ENCODE peak calls at places on chromosomes 13 and 19, in five cellular contexts. E is astrocyte of the cerebellum, Q is PC-3, J is choroid plexus epithelial cell, N is cardiac muscle cell. O is an unnamed sample.

GRCh38 chr13:106466691-106467405 is 68.6 kb downstream of the EFNB2 start:
- DNase-seq in E (no peak), Q (no peak), J (peak; percentile 77), N (no peak), O (no peak)

GRCh38 chr19:35060160-35060855 is 18.8 kb downstream of the HPN start:
- DNase-seq in E (no peak), Q (no peak), J (no peak), N (no peak), O (no peak)

GRCh38 chr13:103100795-103101194 is 34.6 kb upstream of the SLC10A2 start:
- DNase-seq in E (no peak), Q (no peak), J (no peak), N (no peak), O (no peak)

GRCh38 chr19:30085394-30085793 is 143.4 kb downstream of the URI1 start:
- DNase-seq in E (no peak), Q (no peak), J (no peak), N (peak; percentile 11), O (no peak)

GRCh38 chr13:75135325-75135825 is 346.6 kb downstream of the TBC1D4 start:
- DNase-seq in E (peak; percentile 95), Q (peak; percentile 77), J (peak; percentile 98), N (peak; percentile 97), O (peak; percentile 74)

GRCh38 chr19:15178629-15179308 is 22.0 kb downstream of the NOTCH3 start:
- DNase-seq in E (no peak), Q (no peak), J (no peak), N (no peak), O (no peak)

GRCh38 chr19:41198559-41198958 is 5.5 kb downstream of the CYP2S1 start:
- DNase-seq in E (no peak), Q (no peak), J (no peak), N (no peak), O (no peak)

GRCh38 chr13:99336750-99337149 is 29.6 kb upstream of the GPR183 start:
- DNase-seq in E (no peak), Q (no peak), J (no peak), N (no peak), O (no peak)

GRCh38 chr19:28685802-28686201 is 527.1 kb downstream of the UQCRFS1 start:
- DNase-seq in E (no peak), Q (no peak), J (no peak), N (no peak), O (no peak)

GRCh38 chr13:110213461-110214074 is 93.4 kb downstream of the COL4A1 start:
- DNase-seq in E (no peak), Q (no peak), J (no peak), N (no peak), O (no peak)

GRCh38 chr13:100154835-100155463 is 66.1 kb downstream of the PCCA start:
- DNase-seq in E (no peak), Q (no peak), J (no peak), N (no peak), O (no peak)

GRCh38 chr13:78589206-78589605 is 14.1 kb downstream of the POU4F1 start:
- DNase-seq in E (no peak), Q (peak; percentile 48), J (no peak), N (peak; percentile 44), O (no peak)

GRCh38 chr13:45490068-45490467 is 25.3 kb downstream of the COG3 start:
- DNase-seq in E (no peak), Q (peak; percentile 2), J (no peak), N (no peak), O (no peak)

GRCh38 chr13:100854091-100854490 is 179.5 kb upstream of the TMTC4 start:
- DNase-seq in E (no peak), Q (no peak), J (no peak), N (no peak), O (no peak)

GRCh38 chr19:3986260-3987041 is 1.2 kb upstream of the EEF2 start:
- DNase-seq in E (no peak), Q (peak; percentile 74), J (peak; percentile 89), N (peak; percentile 87), O (peak; percentile 55)

GRCh38 chr19:51904331-51905165 is at the start of gene ZNF649:
- DNase-seq in E (peak; percentile 58), Q (peak; percentile 92), J (peak; percentile 88), N (peak; percentile 88), O (peak; percentile 49)

GRCh38 chr13:76886292-76887061 is at the start of gene KCTD12:
- DNase-seq in E (peak; percentile 55), Q (peak; percentile 67), J (peak; percentile 93), N (peak; percentile 94), O (no peak)

GRCh38 chr19:55693336-55693974 is 18.4 kb downstream of the EPN1 start:
- DNase-seq in E (no peak), Q (no peak), J (no peak), N (no peak), O (no peak)

GRCh38 chr13:98563071-98563470 is 13.8 kb downstream of the STK24 start:
- DNase-seq in E (no peak), Q (peak; percentile 46), J (peak; percentile 38), N (no peak), O (no peak)

GRCh38 chr13:83274679-83275078 is 607.6 kb downstream of the SLITRK1 start:
- DNase-seq in E (no peak), Q (no peak), J (no peak), N (no peak), O (no peak)

GRCh38 chr13:37647038-37647650 is 48.6 kb upstream of the POSTN start:
- DNase-seq in E (no peak), Q (no peak), J (peak; percentile 24), N (peak; percentile 26), O (no peak)

GRCh38 chr13:42875448-42876269 is 94.3 kb downstream of the FAM216B start:
- DNase-seq in E (no peak), Q (no peak), J (peak; percentile 85), N (peak; percentile 82), O (no peak)

GRCh38 chr13:36436811-36437210 is 4.5 kb downstream of the CCNA1 start:
- DNase-seq in E (no peak), Q (no peak), J (no peak), N (no peak), O (no peak)

GRCh38 chr19:45901432-45901903 is 945 bp downstream of the MYPOP start:
- DNase-seq in E (no peak), Q (no peak), J (peak; percentile 57), N (peak; percentile 67), O (no peak)

GRCh38 chr19:44212865-44213346 is 574 bp downstream of the ZNF227 start:
- DNase-seq in E (no peak), Q (peak; percentile 2), J (peak; percentile 25), N (peak; percentile 34), O (no peak)

GRCh38 chr19:51602189-51602854 is 27.9 kb downstream of the SIGLEC5 start:
- DNase-seq in E (no peak), Q (no peak), J (no peak), N (no peak), O (no peak)

GRCh38 chr19:55087542-55087935 is 11.9 kb downstream of the EPS8L1 start:
- DNase-seq in E (no peak), Q (no peak), J (peak; percentile 31), N (peak; percentile 32), O (no peak)

GRCh38 chr19:4430760-4431159 is 26.8 kb downstream of the UBXN6 start:
- DNase-seq in E (no peak), Q (no peak), J (no peak), N (no peak), O (no peak)

GRCh38 chr13:28658539-28658795 is 463 bp upstream of the POMP start:
- DNase-seq in E (no peak), Q (no peak), J (peak; percentile 23), N (peak; percentile 24), O (no peak)

GRCh38 chr19:44356383-44357111 is at the start of gene ZNF112:
- DNase-seq in E (peak; percentile 84), Q (peak; percentile 92), J (peak; percentile 93), N (peak; percentile 96), O (peak; percentile 78)

GRCh38 chr19:628168-628567 is 5.2 kb downstream of the POLRMT start:
- DNase-seq in E (no peak), Q (no peak), J (no peak), N (no peak), O (no peak)

GRCh38 chr13:29254971-29255370 is 340.5 kb downstream of the SLC7A1 start:
- DNase-seq in E (no peak), Q (no peak), J (no peak), N (no peak), O (no peak)

GRCh38 chr19:17932485-17933338 is at the start of gene CCDC124:
- DNase-seq in E (peak; percentile 68), Q (peak; percentile 95), J (peak; percentile 96), N (peak; percentile 96), O (peak; percentile 55)
- TF ChIP-seq CTCF in E (peak; percentile 91), Q (peak; percentile 95), J (peak; percentile 98), N (peak; percentile 96), O (peak; percentile 96)

GRCh38 chr19:1843646-1844394 is 4.5 kb downstream of the REXO1 start:
- DNase-seq in E (no peak), Q (no peak), J (peak; percentile 30), N (no peak), O (no peak)
- TF ChIP-seq CTCF in E (no peak), Q (peak; percentile 29), J (peak; percentile 45), N (no peak), O (peak; percentile 38)

DNA sequence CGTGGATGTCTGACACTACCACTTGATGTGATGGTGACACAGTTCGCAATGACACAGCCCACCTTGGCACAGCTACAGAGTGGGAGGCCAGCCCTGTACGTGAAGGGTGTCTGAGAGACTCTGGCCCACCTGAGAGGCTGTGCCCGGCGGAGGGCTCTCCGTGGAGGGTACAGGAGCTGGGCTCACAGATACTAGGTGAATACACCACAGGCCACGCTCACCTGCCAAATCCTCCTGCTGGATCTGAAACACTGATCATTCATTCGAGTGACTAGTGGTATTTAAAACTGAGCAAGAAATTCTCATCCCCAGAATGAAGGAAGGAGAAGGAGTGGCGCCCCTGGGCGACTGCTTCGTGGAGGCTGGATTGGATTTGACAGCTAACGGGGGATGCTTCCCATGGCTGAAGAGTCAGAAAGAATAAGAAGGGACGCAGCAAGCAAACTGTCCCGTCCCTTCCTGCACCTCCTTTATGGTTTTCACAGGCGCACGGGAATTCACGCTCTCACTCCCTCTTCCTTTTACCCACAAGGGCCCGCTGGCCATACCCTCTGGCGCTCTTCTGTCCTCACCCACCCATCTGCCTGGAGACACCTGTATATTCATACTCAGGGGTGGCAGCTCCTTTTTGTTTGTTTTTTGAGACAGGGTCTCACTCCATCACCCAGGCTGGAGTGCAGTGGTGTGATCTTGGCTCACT is 25.0 kb downstream of the CEBPG start:
- DNase-seq in E (no peak), Q (no peak), J (no peak), N (no peak), O (no peak)
- TF ChIP-seq CTCF in E (no peak), Q (no peak), J (no peak), N (no peak), O (no peak)

DNA sequence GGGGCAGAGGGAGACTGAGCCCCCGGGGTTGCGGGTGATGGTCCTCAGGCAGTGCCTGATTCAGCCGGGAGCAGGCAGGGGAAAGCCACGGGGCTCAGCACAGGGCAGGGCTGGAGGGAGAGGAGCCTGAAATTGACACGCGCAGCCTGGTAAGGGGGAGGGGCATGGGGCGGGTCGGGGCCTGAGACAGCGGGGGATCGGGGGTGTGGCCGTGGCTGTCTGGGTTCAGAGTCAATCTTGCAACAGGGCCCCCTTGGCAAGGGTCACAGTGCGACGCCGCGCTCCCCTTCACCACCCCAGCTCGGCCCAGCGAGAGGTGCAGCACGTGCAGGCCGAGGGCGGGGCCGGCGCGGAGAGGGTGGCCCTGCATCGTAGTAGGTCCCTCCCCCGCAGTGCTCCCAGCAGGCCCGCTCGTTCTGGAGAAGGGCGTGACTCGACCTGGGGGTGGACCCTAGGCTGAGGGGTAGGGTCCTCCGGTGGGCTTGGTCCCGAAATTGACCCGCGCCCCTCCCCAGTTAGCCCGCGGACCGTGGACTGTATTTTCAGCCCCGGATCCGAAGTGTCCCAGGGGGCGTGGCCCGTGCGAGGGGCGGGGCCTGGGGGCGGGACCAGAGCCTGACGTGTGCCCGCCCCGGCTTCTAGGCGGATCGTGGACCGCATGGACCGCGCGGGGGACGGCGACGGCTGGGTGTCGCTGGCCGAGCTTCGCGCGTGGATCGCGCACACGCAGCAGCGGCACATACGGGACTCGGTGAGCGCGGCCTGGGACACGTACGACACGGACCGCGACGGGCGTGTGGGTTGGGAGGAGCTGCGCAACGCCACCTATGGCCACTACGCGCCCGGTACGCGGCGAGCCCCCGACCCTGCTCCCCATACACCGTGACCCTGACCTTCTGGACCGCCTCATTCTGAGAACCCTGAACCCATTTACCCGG is 6.0 kb downstream of the RCN3 start:
- DNase-seq in E (no peak), Q (peak; percentile 68), J (peak; percentile 79), N (peak; percentile 74), O (no peak)
- TF ChIP-seq CTCF in E (peak; percentile 36), Q (peak; percentile 51), J (peak; percentile 39), N (peak; percentile 17), O (peak; percentile 44)